ENCODE peak calls at places on chromosomes 1 and 21, in six cellular contexts. J, A, R, B, C and O are unnamed samples.
A peak's percentile ranks its signal among the peaks of the same experiment; 100 is the strongest.

GRCh38 chr1:8712413-8713229 is 104.8 kb downstream of the RERE start:
- DNase-seq in C (peak; percentile 96), B (peak; percentile 47), R (no peak), A (peak; percentile 96), J (no peak), O (no peak)

GRCh38 chr1:150061632-150062101 is 5.9 kb upstream of the VPS45 start:
- DNase-seq in C (peak; percentile 82), J (no peak), R (no peak), A (peak; percentile 97), B (no peak), O (no peak)

GRCh38 chr1:160117300-160117699 is 1.7 kb downstream of the ATP1A2 start:
- DNase-seq in R (no peak), B (no peak), C (no peak), J (no peak), A (no peak), O (no peak)

GRCh38 chr1:54987830-54988705 is 7.6 kb downstream of the TMEM61 start:
- DNase-seq in C (peak; percentile 14), A (peak; percentile 69), B (peak; percentile 14), J (no peak), R (no peak), O (no peak)

GRCh38 chr1:159974350-159974965 is 20.4 kb upstream of the SLAMF9 start:
- DNase-seq in A (no peak), B (no peak), C (no peak), R (no peak), J (no peak), O (no peak)

GRCh38 chr1:207004931-207005830 is 27.4 kb downstream of the C1orf116 start:
- DNase-seq in B (peak; percentile 80), J (peak; percentile 69), R (peak; percentile 47), C (peak; percentile 75), A (peak; percentile 74), O (peak; percentile 77)

GRCh38 chr1:48853006-48853405 is 76.3 kb upstream of the BEND5 start:
- DNase-seq in J (no peak), C (peak; percentile 2), A (peak; percentile 11), R (no peak), B (peak; percentile 3), O (no peak)

GRCh38 chr21:45236481-45236880 is 51.2 kb downstream of the POFUT2 start:
- DNase-seq in B (no peak), J (no peak), C (no peak), A (no peak), R (no peak), O (no peak)

GRCh38 chr1:72064301-72064700 is 218.0 kb downstream of the NEGR1 start:
- DNase-seq in C (no peak), J (no peak), B (no peak), R (no peak), A (no peak), O (no peak)

GRCh38 chr1:214458541-214458940 is 92.9 kb downstream of the PTPN14 start:
- DNase-seq in J (no peak), B (no peak), R (no peak), C (no peak), A (no peak), O (no peak)

GRCh38 chr1:196902344-196902743 is 14.5 kb downstream of the CFHR4 start:
- DNase-seq in C (no peak), A (no peak), R (no peak), J (no peak), B (no peak), O (no peak)

GRCh38 chr1:157154940-157155514 is 16.8 kb upstream of the ETV3 start:
- DNase-seq in R (no peak), C (peak; percentile 63), B (peak; percentile 50), A (peak; percentile 52), J (no peak), O (no peak)

GRCh38 chr21:44838951-44839350 is 21.1 kb upstream of the SUMO3 start:
- DNase-seq in B (no peak), C (no peak), R (no peak), J (no peak), A (no peak), O (no peak)

GRCh38 chr21:29829514-29830255 is 110.1 kb downstream of the GRIK1 start:
- DNase-seq in A (no peak), R (no peak), J (no peak), B (no peak), C (no peak), O (no peak)

GRCh38 chr1:21932127-21932526 is 5.0 kb downstream of the HSPG2 start:
- DNase-seq in J (no peak), C (peak; percentile 90), A (peak; percentile 86), R (no peak), B (peak; percentile 31), O (no peak)

GRCh38 chr1:150567341-150567716 is 12.1 kb downstream of the MCL1 start:
- DNase-seq in C (peak; percentile 78), R (no peak), J (no peak), B (no peak), A (peak; percentile 40), O (peak; percentile 31)

GRCh38 chr1:52403566-52404115 is 582 bp downstream of the ORC1 start:
- DNase-seq in R (peak; percentile 26), J (no peak), A (peak; percentile 84), B (peak; percentile 82), C (peak; percentile 88), O (peak; percentile 81)

GRCh38 chr1:25145775-25146381 is 86.4 kb downstream of the SYF2 start:
- DNase-seq in A (no peak), C (no peak), J (peak; percentile 30), R (no peak), B (no peak), O (no peak)

GRCh38 chr1:58143972-58144752 is 402.4 kb downstream of the OMA1 start:
- DNase-seq in R (no peak), C (no peak), A (no peak), B (no peak), J (no peak), O (no peak)

GRCh38 chr21:42639646-42640152 is 13.7 kb upstream of the PDE9A start:
- DNase-seq in J (no peak), C (no peak), B (no peak), R (no peak), A (no peak), O (no peak)

GRCh38 chr1:110258734-110259133 is 48.6 kb downstream of the KCNC4 start:
- DNase-seq in A (peak; percentile 7), C (no peak), R (no peak), J (no peak), B (no peak), O (no peak)

GRCh38 chr1:202316186-202316585 is 25.6 kb downstream of the UBE2T start:
- DNase-seq in J (no peak), C (no peak), R (no peak), B (no peak), A (no peak), O (no peak)

GRCh38 chr1:155499263-155499662 is 63.3 kb downstream of the ASH1L start:
- DNase-seq in B (no peak), J (no peak), A (peak; percentile 43), R (no peak), C (peak; percentile 25), O (no peak)

GRCh38 chr1:40664167-40664537 is 1.3 kb downstream of the RIMS3 start:
- DNase-seq in B (no peak), J (no peak), R (no peak), C (no peak), A (no peak), O (no peak)

GRCh38 chr21:35658242-35658641 is 402.1 kb downstream of the SETD4 start:
- DNase-seq in C (peak; percentile 17), B (no peak), J (no peak), R (no peak), A (peak; percentile 89), O (no peak)

GRCh38 chr1:93847811-93848288 is 31.2 kb downstream of the DNTTIP2 start:
- DNase-seq in C (peak; percentile 86), R (peak; percentile 59), B (peak; percentile 62), J (peak; percentile 79), A (peak; percentile 60), O (peak; percentile 69)

GRCh38 chr1:77659879-77660593 is 22.4 kb downstream of the ZZZ3 start:
- DNase-seq in C (no peak), B (no peak), J (no peak), R (no peak), A (no peak), O (no peak)

GRCh38 chr1:89732643-89733222 is 88.1 kb upstream of the LRRC8D start:
- DNase-seq in A (no peak), R (no peak), B (no peak), J (no peak), C (no peak), O (no peak)

DNA sequence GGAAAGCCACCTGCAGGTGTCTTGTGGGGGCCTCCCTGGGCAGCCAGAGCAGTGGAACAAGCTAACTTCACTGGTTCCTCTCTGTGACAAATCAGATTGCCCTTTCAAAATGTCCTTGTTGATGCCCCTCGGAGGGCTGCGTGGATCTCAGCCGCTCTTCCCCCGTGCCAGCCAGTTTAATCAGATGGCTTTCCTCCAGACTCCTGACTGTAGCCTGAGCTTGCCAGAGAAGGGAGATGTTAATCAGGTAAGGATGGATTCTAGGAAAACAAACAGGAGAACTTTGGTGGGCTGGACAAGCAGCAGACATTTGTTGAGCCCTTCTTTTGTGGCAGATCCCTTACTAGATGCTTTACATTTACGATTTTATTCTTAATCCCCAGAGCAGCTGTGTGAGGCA is 88.2 kb downstream of the DMRTA2 start:
- DNase-seq in B (no peak), R (no peak), C (no peak), A (no peak), J (no peak), O (no peak)
- H4K91ac ChIP-seq in B (no peak overlapping the region), R (no peak overlapping the region), C (no peak overlapping the region), A (no peak overlapping the region), J (no peak overlapping the region), O (no peak overlapping the region)

DNA sequence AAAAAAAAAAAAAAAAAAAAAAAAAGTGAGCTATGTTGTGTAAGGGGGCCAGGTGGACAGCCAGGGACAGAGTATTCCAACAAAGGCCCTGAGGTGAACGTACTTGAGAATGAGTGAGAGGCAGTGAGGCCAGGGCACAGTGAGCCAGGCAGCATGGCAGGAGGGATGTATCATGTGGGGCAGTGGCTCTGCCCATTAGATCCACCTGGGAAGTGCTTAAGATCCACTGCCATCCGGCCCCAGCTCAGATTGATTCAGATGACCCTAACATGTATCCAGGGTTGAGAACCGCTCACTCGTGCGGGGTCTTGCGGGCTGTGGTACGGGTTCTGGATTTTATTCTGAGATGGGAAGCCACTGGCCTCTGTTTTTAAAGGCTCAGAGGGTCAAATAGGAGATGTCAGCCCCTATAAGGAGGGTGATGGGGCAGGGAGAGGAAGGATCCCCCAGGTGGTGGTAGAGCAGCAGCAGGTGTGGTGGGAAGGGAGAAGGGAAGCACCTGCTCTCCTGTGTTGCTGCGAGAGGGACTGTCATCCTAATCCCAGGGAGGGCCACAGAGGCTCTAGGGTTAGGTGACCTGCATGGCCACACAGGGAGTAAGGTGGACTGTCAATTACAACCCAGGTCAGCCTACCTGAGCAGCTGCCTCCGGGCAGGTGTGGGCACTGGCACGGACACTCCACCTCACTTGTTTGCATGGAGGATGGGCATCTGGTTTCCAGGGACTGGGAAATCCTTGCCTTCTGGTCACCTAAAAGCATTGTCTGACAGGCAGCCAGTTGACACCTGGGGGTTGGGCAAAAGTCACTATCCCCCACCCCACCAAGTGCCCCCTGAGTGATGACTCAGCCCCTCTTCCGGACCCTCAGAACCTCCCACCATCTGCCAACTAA is 31.6 kb downstream of the CDK18 start:
- DNase-seq in C (no peak), R (no peak), J (peak; percentile 45), B (no peak), A (no peak), O (peak; percentile 25)
- H2BK5ac ChIP-seq in C (no peak overlapping the region), R (no peak overlapping the region), J (no peak overlapping the region), B (no peak overlapping the region), A (no peak overlapping the region), O (no peak overlapping the region)

GRCh38 chr1:200075522-200075921 is 48.0 kb downstream of the NR5A2 start:
- DNase-seq in J (no peak), A (no peak), C (peak; percentile 6), B (no peak), R (no peak), O (no peak)
- H4K91ac ChIP-seq in J (no peak overlapping the region), A (no peak overlapping the region), C (no peak overlapping the region), B (no peak overlapping the region), R (no peak overlapping the region), O (no peak overlapping the region)

GRCh38 chr21:26966978-26967913 is at the start of gene ADAMTS5:
- DNase-seq in R (peak; percentile 42), C (peak; percentile 88), B (peak; percentile 87), A (peak; percentile 69), J (peak; percentile 69), O (peak; percentile 52)
- H2BK5ac ChIP-seq in R (no peak within 1 kb of the TSS), C (peak within 1 kb of the TSS; percentile 75), B (no peak within 1 kb of the TSS), A (peak within 1 kb of the TSS; percentile 46), J (peak within 1 kb of the TSS; percentile 35), O (no peak within 1 kb of the TSS)